ENCODE peak calls at places on chromosomes 7 and 10, in four cellular contexts. H is AG04449, D is fibroblast of the aortic adventitia, B is epithelial cell of esophagus. Q is an unnamed sample.

GRCh38 chr10:16231734-16232133 is 205.1 kb upstream of the PTER start:
- DNase-seq in H (no peak), D (no peak), B (no peak), Q (no peak)

GRCh38 chr10:87658383-87658795 is 1.3 kb upstream of the PAPSS2 start:
- DNase-seq in H (no peak), D (no peak), B (peak), Q (no peak)

GRCh38 chr7:45697576-45698136 is 123.5 kb downstream of the ADCY1 start:
- DNase-seq in H (no peak), D (no peak), B (peak), Q (no peak)

GRCh38 chr7:2476776-2477446 is 713 bp upstream of the GRIFIN start:
- DNase-seq in H (no peak), D (no peak), B (no peak), Q (no peak)

GRCh38 chr7:82050134-82050533 is 280.3 kb upstream of the HGF start:
- DNase-seq in H (peak), D (peak), B (peak), Q (peak)

GRCh38 chr7:95899919-95900513 is 127.7 kb downstream of the DYNC1I1 start:
- DNase-seq in H (no peak), D (no peak), B (no peak), Q (no peak)

GRCh38 chr7:76372984-76373833 is 14.4 kb upstream of the YWHAG start:
- DNase-seq in H (no peak), D (peak), B (peak), Q (no peak)

GRCh38 chr10:133110609-133111275 is 23.0 kb downstream of the ADGRA1 start:
- DNase-seq in H (no peak), D (no peak), B (no peak), Q (no peak)

GRCh38 chr10:111600772-111601171 is 523.9 kb downstream of the ADRA2A start:
- DNase-seq in H (no peak), D (no peak), B (no peak), Q (no peak)

DNA sequence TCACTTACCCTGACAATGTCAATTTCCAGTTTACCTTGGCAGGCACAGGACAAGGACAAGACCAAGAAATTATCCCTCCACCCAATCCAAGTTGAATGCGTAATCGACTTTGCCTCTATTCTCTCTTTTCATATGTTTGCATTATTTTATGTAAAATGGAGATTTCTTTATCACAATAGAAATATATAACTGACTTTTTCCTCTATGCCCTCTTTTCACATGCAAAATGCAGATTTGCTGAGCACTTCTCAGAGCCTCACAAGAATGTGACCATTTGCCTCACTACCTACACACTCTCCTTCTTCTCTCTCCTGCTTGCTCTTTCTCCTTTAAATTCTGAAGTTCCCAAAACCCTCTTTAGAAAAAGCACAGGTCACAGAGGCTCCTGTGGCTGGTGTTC is 15.1 kb downstream of the CYP3A43 start:
- DNase-seq in H (no peak), D (no peak), B (no peak), Q (no peak)
- TF ChIP-seq CTCF in H (no peak), D (no peak), B (no peak), Q (no peak)

GRCh38 chr10:12212454-12212853 is 16.5 kb downstream of the CDC123 start:
- DNase-seq in H (no peak), D (no peak), B (no peak), Q (no peak)

GRCh38 chr10:12214093-12214492 is 18.1 kb downstream of the CDC123 start:
- DNase-seq in H (no peak), D (no peak), B (no peak), Q (no peak)

DNA sequence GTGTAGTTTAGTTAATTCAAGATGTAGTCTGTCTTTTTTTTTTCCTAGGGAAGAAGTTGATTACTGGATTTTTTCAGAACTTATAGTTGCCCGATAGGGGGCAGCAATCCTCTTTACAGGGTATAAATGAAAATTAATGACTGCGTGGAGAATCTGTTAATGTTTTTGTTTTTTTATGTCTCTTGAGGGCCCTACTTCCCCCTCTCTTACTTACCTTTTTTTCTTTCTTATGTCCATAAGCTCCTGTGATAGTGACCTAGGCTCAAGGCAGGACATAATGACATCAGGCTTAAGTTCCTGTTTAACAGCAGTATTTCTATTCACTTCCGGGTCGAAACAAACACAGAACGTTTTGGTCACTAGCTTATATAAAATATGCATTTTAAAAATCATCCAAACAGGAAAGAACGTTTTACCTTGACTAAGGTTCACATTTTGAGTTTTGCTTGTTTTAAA is 18.8 kb downstream of the CDC123 start:
- DNase-seq in H (no peak), D (peak), B (peak), Q (peak)
- TF ChIP-seq CTCF in H (peak), D (peak), B (peak), Q (peak)

GRCh38 chr7:128672927-128673517 is 930 bp downstream of the GARIN1A start:
- DNase-seq in H (no peak), D (peak), B (peak), Q (no peak)
- TF ChIP-seq CTCF in H (peak), D (peak), B (peak), Q (peak)

GRCh38 chr7:31814187-31814586 is 127.2 kb downstream of the PPP1R17 start:
- DNase-seq in H (no peak), D (peak), B (no peak), Q (no peak)
- TF ChIP-seq CTCF in H (no peak), D (peak), B (peak), Q (no peak)

Q was measured in AG09319.